ENCODE peak calls at places on chromosomes 3 and 15, in eight cellular contexts. N is lung, A is kidney, Q is pancreas, Z is AG09309, F is cardiac fibroblast, M is fibroblast of pulmonary artery, V is endodermal cell. L is an unnamed sample.

GRCh38 chr3:122993573-122993972 is 34.0 kb downstream of the SEMA5B start:
- DNase-seq in N (no peak), F (no peak), Z (no peak), V (no peak), M (no peak), Q (no peak), A (no peak), L (no peak)

GRCh38 chr15:73631915-73632669 is 1.1 kb downstream of the NPTN start:
- DNase-seq in F (peak), Z (no peak), V (peak), M (peak), A (no peak), N (no peak), Q (no peak), L (peak)

GRCh38 chr3:194380300-194380699 is 10.8 kb upstream of the LRRC15 start:
- DNase-seq in M (no peak), V (peak), Z (no peak), F (no peak), N (no peak), Q (no peak), A (no peak), L (no peak)

GRCh38 chr3:4334548-4334947 is 31.4 kb downstream of the SETMAR start:
- DNase-seq in Q (no peak), V (no peak), Z (no peak), N (no peak), M (no peak), F (no peak), A (no peak), L (no peak)

GRCh38 chr15:64014995-64015394 is 31.3 kb downstream of the DAPK2 start:
- DNase-seq in Q (peak), N (no peak), Z (no peak), V (no peak), A (no peak), M (no peak), F (no peak), L (no peak)

GRCh38 chr15:68391084-68391483 is 40.9 kb downstream of the ITGA11 start:
- DNase-seq in Q (no peak), N (no peak), F (no peak), Z (no peak), V (no peak), A (no peak), M (no peak), L (no peak)

GRCh38 chr3:67461667-67462142 is 192.7 kb downstream of the SUCLG2 start:
- DNase-seq in Z (no peak), Q (no peak), F (peak), A (no peak), N (no peak), V (no peak), M (peak), L (no peak)

GRCh38 chr3:104596551-104596950 is 770.2 kb upstream of the ALCAM start:
- DNase-seq in V (peak), A (no peak), Z (peak), M (peak), N (no peak), Q (no peak), F (peak), L (no peak)

GRCh38 chr3:197516517-197516889 is 39.3 kb downstream of the BDH1 start:
- DNase-seq in N (no peak), F (peak), Z (peak), A (peak), M (peak), Q (no peak), V (peak), L (no peak)

GRCh38 chr15:50860824-50861223 is 47.7 kb upstream of the AP4E1 start:
- DNase-seq in Q (no peak), A (no peak), F (no peak), M (no peak), Z (no peak), N (no peak), V (no peak), L (no peak)

GRCh38 chr3:52526151-52526561 is 7.5 kb downstream of the NT5DC2 start:
- DNase-seq in M (no peak), V (no peak), N (peak), Q (no peak), A (peak), F (no peak), Z (no peak), L (no peak)

GRCh38 chr3:117874028-117874765 is 1160.4 kb downstream of the IGSF11 start:
- DNase-seq in M (no peak), V (peak), Z (no peak), Q (no peak), F (no peak), A (no peak), N (no peak), L (no peak)

GRCh38 chr3:150738688-150739087 is 24.3 kb downstream of the SIAH2 start:
- DNase-seq in V (no peak), N (no peak), A (no peak), Q (no peak), M (no peak), F (peak), Z (no peak), L (no peak)

GRCh38 chr15:80695911-80696651 is 971 bp downstream of the ABHD17C start:
- DNase-seq in Z (no peak), Q (peak), A (peak), N (peak), M (no peak), F (peak), V (peak), L (peak)

GRCh38 chr3:31341130-31341529 is 191.6 kb upstream of the STT3B start:
- DNase-seq in V (peak), Z (no peak), Q (no peak), M (no peak), A (no peak), N (no peak), F (no peak), L (no peak)

GRCh38 chr3:115293321-115293720 is 146.2 kb upstream of the ZBTB20 start:
- DNase-seq in M (no peak), F (no peak), A (no peak), Z (no peak), N (no peak), Q (no peak), V (no peak), L (no peak)

GRCh38 chr15:100633763-100634075 is 31.3 kb downstream of the ASB7 start:
- DNase-seq in V (no peak), A (no peak), N (no peak), M (no peak), F (no peak), Z (no peak), Q (no peak), L (no peak)

GRCh38 chr15:58575045-58575786 is 143.4 kb downstream of the LIPC start:
- DNase-seq in N (no peak), A (no peak), Z (no peak), Q (no peak), M (no peak), V (no peak), F (no peak), L (no peak)

GRCh38 chr3:113697192-113698090 is 999 bp upstream of the USF3 start:
- DNase-seq in F (peak), V (peak), N (no peak), A (no peak), M (peak), Q (no peak), Z (no peak), L (peak)

GRCh38 chr15:51739056-51739455 is 1.6 kb upstream of the LYSMD2 start:
- DNase-seq in Q (no peak), M (no peak), F (no peak), Z (no peak), N (no peak), A (no peak), V (no peak), L (no peak)

GRCh38 chr3:125443923-125444322 is 68.8 kb upstream of the ZNF148 start:
- DNase-seq in Q (no peak), F (peak), N (no peak), M (peak), A (no peak), Z (peak), V (no peak), L (no peak)

GRCh38 chr3:48064292-48064829 is 48.1 kb upstream of the MAP4 start:
- DNase-seq in Z (no peak), F (peak), V (no peak), Q (no peak), A (no peak), M (peak), N (no peak), L (no peak)

GRCh38 chr3:104909188-104909587 is 457.5 kb upstream of the ALCAM start:
- DNase-seq in Z (no peak), Q (no peak), V (no peak), F (peak), N (no peak), M (peak), A (no peak), L (no peak)

GRCh38 chr3:132721479-132722164 is 587 bp downstream of the NPHP3 start:
- DNase-seq in A (peak), N (peak), F (peak), M (peak), Z (peak), V (peak), Q (peak), L (peak)

GRCh38 chr15:89490081-89490480 is 6.3 kb downstream of the RHCG start:
- DNase-seq in Q (peak), A (no peak), N (no peak), F (no peak), M (no peak), V (peak), Z (no peak), L (no peak)

GRCh38 chr3:11734-12133 is 184.8 kb upstream of the CHL1 start:
- DNase-seq in N (no peak), Z (no peak), A (peak), Q (peak), V (peak), F (peak), M (no peak), L (no peak)

GRCh38 chr15:64429448-64429847 is 30.9 kb upstream of the ZNF609 start:
- DNase-seq in A (no peak), N (no peak), Q (no peak), M (no peak), Z (no peak), F (no peak), V (no peak), L (no peak)

GRCh38 chr3:125378762-125379161 is 3.6 kb upstream of the ZNF148 start:
- DNase-seq in F (no peak), N (no peak), V (no peak), A (no peak), Q (no peak), Z (no peak), M (no peak), L (no peak)

GRCh38 chr3:30440147-30440604 is 166.2 kb upstream of the TGFBR2 start:
- DNase-seq in N (peak), A (no peak), M (peak), Q (no peak), V (no peak), Z (no peak), F (peak), L (no peak)

GRCh38 chr3:181947606-181948005 is 235.9 kb downstream of the SOX2 start:
- DNase-seq in A (no peak), M (no peak), Z (no peak), N (no peak), Q (no peak), V (no peak), F (no peak), L (no peak)

GRCh38 chr15:40974921-40975320 is 21.6 kb downstream of the CHAC1 start:
- DNase-seq in F (no peak), Z (no peak), Q (no peak), A (no peak), M (no peak), N (no peak), V (no peak), L (no peak)

GRCh38 chr3:27521872-27522265 is 37.7 kb upstream of the SLC4A7 start:
- DNase-seq in F (no peak), V (no peak), M (no peak), Q (no peak), N (no peak), A (no peak), Z (no peak), L (no peak)

GRCh38 chr15:44713006-44713966 is 2.0 kb downstream of the B2M start:
- DNase-seq in A (no peak), N (no peak), Q (no peak), V (no peak), M (peak), F (peak), Z (no peak), L (no peak)

GRCh38 chr3:146250449-146251382 is at the start of gene PLSCR4:
- DNase-seq in Z (no peak), N (peak), F (peak), M (peak), V (peak), A (peak), Q (peak), L (peak)

GRCh38 chr3:113183748-113184661 is 27.4 kb upstream of the BOC start:
- DNase-seq in Z (no peak), V (no peak), F (peak), Q (no peak), N (no peak), M (peak), A (no peak), L (no peak)

GRCh38 chr15:38414351-38414750 is 39.6 kb upstream of the FAM98B start:
- DNase-seq in Q (no peak), N (no peak), V (peak), M (peak), Z (peak), A (no peak), F (peak), L (peak)

GRCh38 chr3:135739755-135740154 is 225.8 kb upstream of the PPP2R3A start:
- DNase-seq in V (no peak), F (no peak), Z (no peak), M (no peak), N (no peak), A (no peak), Q (no peak), L (no peak)

GRCh38 chr3:140091143-140091542 is 156.2 kb downstream of the CLSTN2 start:
- DNase-seq in M (no peak), Q (no peak), F (no peak), Z (no peak), N (no peak), A (no peak), V (no peak), L (no peak)

GRCh38 chr15:77430213-77430612 is 9.5 kb downstream of the HMG20A start:
- DNase-seq in A (no peak), V (no peak), Q (no peak), N (no peak), F (no peak), M (no peak), Z (no peak), L (no peak)

GRCh38 chr15:77426871-77427270 is 6.2 kb downstream of the HMG20A start:
- DNase-seq in Z (no peak), N (no peak), M (no peak), F (no peak), V (no peak), A (no peak), Q (no peak), L (no peak)

GRCh38 chr15:77426377-77426776 is 5.7 kb downstream of the HMG20A start:
- DNase-seq in M (no peak), A (no peak), Z (no peak), F (no peak), Q (no peak), N (no peak), V (no peak), L (no peak)

GRCh38 chr15:77425104-77425503 is 4.4 kb downstream of the HMG20A start:
- DNase-seq in M (no peak), F (no peak), Z (no peak), A (no peak), N (no peak), Q (no peak), V (no peak), L (no peak)

DNA sequence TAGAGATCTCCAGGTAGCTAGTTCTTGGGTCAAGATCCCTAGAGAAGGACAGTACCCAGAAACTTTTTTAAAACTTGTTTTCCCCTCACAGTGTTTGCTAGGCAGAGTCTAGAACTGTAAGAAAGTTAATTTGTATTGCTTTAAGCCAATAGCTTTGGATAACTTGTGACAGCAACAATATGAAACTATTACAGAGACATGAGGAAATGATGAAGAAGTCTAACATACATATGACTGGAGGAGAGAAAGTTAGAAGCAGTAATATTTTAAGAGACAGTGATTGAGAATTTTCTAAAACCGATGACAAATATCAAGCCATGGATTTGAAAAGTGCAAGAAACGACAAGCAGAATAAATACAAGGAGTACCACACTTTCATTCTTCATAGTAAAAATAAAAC is 10.0 kb downstream of the HMG20A start:
- DNase-seq in Q (no peak), F (no peak), Z (no peak), A (no peak), V (no peak), N (no peak), M (no peak), L (no peak)
- H3K4me3 ChIP-seq in Q (no peak), F (no peak), Z (no peak), A (no peak), V (no peak), N (no peak), M (no peak), L (no peak)

GRCh38 chr3:39146611-39147373 is 6.6 kb downstream of the CSRNP1 start:
- DNase-seq in A (peak), V (peak), N (peak), Z (peak), F (peak), Q (no peak), M (peak), L (peak)

GRCh38 chr3:39147711-39148115 is 5.7 kb downstream of the CSRNP1 start:
- DNase-seq in M (peak), A (peak), V (peak), Q (no peak), N (no peak), F (peak), Z (no peak), L (peak)

GRCh38 chr3:39147374-39147709 is 6.0 kb downstream of the CSRNP1 start:
- DNase-seq in F (no peak), Q (no peak), A (no peak), N (no peak), Z (no peak), M (no peak), V (no peak), L (no peak)

GRCh38 chr3:39144748-39145380 is 8.5 kb downstream of the CSRNP1 start:
- DNase-seq in N (no peak), Q (peak), M (no peak), A (no peak), Z (no peak), F (no peak), V (peak), L (peak)

GRCh38 chr3:39146083-39146501 is 7.3 kb downstream of the CSRNP1 start:
- DNase-seq in V (peak), F (peak), Q (no peak), A (no peak), Z (no peak), M (no peak), N (no peak), L (peak)
- H3K4me3 ChIP-seq in V (no peak), F (no peak), Q (no peak), A (no peak), Z (no peak), M (no peak), N (no peak), L (no peak)

GRCh38 chr3:99640214-99640851 is 1.9 kb downstream of the COL8A1 start:
- DNase-seq in M (no peak), N (no peak), F (peak), Z (no peak), V (no peak), Q (no peak), A (no peak), L (no peak)
- H3K4me3 ChIP-seq in M (peak), N (no peak), F (peak), Z (peak), V (peak), Q (no peak), A (no peak), L (no peak)

DNA sequence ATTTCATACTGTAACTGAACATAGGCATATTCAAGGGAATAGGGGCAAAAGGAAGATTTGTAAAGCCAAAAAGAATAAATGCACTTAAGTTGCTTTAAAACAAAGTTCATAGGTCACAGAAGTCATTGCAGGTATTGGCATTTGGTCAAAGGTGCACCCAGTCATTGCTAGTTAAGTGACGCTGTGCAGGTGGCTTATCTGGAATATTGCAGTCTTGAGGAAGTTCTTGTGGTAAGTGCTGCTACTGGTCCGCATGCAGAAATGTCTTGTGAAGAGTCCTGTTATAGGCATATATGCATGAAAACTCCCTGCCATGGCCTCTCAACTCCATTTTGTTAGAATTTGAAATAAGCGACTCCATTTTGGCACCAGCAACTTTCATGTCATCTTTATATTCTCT is 293.1 kb downstream of the GBE1 start:
- DNase-seq in N (no peak), Q (no peak), M (no peak), V (no peak), F (no peak), Z (no peak), A (no peak), L (peak)
- H3K4me3 ChIP-seq in N (no peak), Q (no peak), M (no peak), V (no peak), F (no peak), Z (no peak), A (no peak), L (no peak)

L was measured in transverse colon.